ENCODE peak calls at places on chromosomes 11 and 22, in nine cellular contexts. F is tibial artery, L is MM.1S, Y is stomach, K is heart right ventricle, T is OCI-LY7, V is GM06990, Z is fibroblast of the aortic adventitia, O is lung. B is an unnamed sample.
A peak's percentile ranks its signal among the peaks of the same experiment; 100 is the strongest.

GRCh38 chr11:12377106-12377823 is at the start of gene PARVA:
- DNase-seq in F (peak; percentile 38), L (no peak), Y (peak; percentile 72), K (peak; percentile 76), T (no peak), V (no peak), Z (peak; percentile 82), O (peak; percentile 65), B (no peak)

GRCh38 chr11:36249271-36249670 is 40.0 kb downstream of the COMMD9 start:
- DNase-seq in F (no peak), L (no peak), Y (no peak), K (no peak), T (no peak), V (no peak), Z (peak; percentile 77), O (no peak), B (no peak)

GRCh38 chr11:1880746-1881441 is 10.8 kb downstream of the PRR33 start:
- DNase-seq in F (no peak), L (no peak), Y (no peak), K (no peak), T (no peak), V (no peak), Z (no peak), O (no peak), B (no peak)

GRCh38 chr11:131796089-131796488 is 425.7 kb downstream of the NTM start:
- DNase-seq in F (no peak), L (no peak), Y (no peak), K (no peak), T (no peak), V (no peak), Z (no peak), O (no peak), B (no peak)

GRCh38 chr11:58592760-58593472 is 14.1 kb downstream of the ZFP91 start:
- DNase-seq in F (no peak), L (peak; percentile 28), Y (no peak), K (no peak), T (no peak), V (no peak), Z (no peak), O (no peak), B (no peak)

GRCh38 chr11:14308114-14308896 is 50.7 kb downstream of the RRAS2 start:
- DNase-seq in F (no peak), L (peak; percentile 56), Y (no peak), K (no peak), T (peak; percentile 39), V (no peak), Z (peak; percentile 66), O (no peak), B (peak; percentile 26)

GRCh38 chr22:39839917-39840510 is 53.5 kb downstream of the ENTHD1 start:
- DNase-seq in F (no peak), L (no peak), Y (no peak), K (no peak), T (no peak), V (peak; percentile 66), Z (no peak), O (no peak), B (peak; percentile 28)

GRCh38 chr22:47437110-47437509 is 674.7 kb downstream of the TBC1D22A start:
- DNase-seq in F (no peak), L (no peak), Y (no peak), K (no peak), T (peak; percentile 21), V (no peak), Z (no peak), O (no peak), B (no peak)

GRCh38 chr11:73426184-73426845 is 50.1 kb downstream of the RELT start:
- DNase-seq in F (no peak), L (no peak), Y (no peak), K (no peak), T (no peak), V (no peak), Z (peak; percentile 68), O (no peak), B (no peak)

GRCh38 chr11:17277024-17277584 is 565 bp downstream of the NUCB2 start:
- DNase-seq in F (peak; percentile 20), L (peak; percentile 69), Y (no peak), K (no peak), T (peak; percentile 63), V (no peak), Z (peak; percentile 62), O (no peak), B (no peak)

GRCh38 chr22:29344137-29344536 is 28.6 kb upstream of the RASL10A start:
- DNase-seq in F (no peak), L (no peak), Y (peak; percentile 88), K (peak; percentile 68), T (no peak), V (no peak), Z (peak; percentile 91), O (peak; percentile 72), B (no peak)

GRCh38 chr22:26756675-26757293 is 99.4 kb downstream of the MIAT start:
- DNase-seq in F (peak; percentile 30), L (peak; percentile 33), Y (peak; percentile 59), K (peak; percentile 70), T (no peak), V (peak; percentile 56), Z (peak; percentile 47), O (no peak), B (peak; percentile 37)

GRCh38 chr22:44701824-44702478 is at the start of gene PRR5:
- DNase-seq in F (peak; percentile 61), L (no peak), Y (peak; percentile 87), K (peak; percentile 78), T (peak; percentile 78), V (peak; percentile 72), Z (peak; percentile 84), O (peak; percentile 75), B (peak; percentile 84)

GRCh38 chr11:59208956-59209355 is 3.8 kb downstream of the MPEG1 start:
- DNase-seq in F (no peak), L (no peak), Y (no peak), K (no peak), T (no peak), V (no peak), Z (no peak), O (no peak), B (no peak)

GRCh38 chr11:8807544-8808225 is 103.3 kb upstream of the AKIP1 start:
- DNase-seq in F (peak; percentile 61), L (no peak), Y (peak; percentile 46), K (no peak), T (no peak), V (no peak), Z (peak; percentile 92), O (no peak), B (no peak)
- H3K4me3 ChIP-seq in F (peak overlapping the region; percentile 71), L (no peak overlapping the region), Y (peak overlapping the region; percentile 60), K (peak overlapping the region; percentile 65), T (no peak overlapping the region), V (no peak overlapping the region), Z (peak overlapping the region; percentile 80), O (no peak overlapping the region), B (no peak overlapping the region)

GRCh38 chr11:48106166-48106565 is 110.4 kb upstream of the OR4B1 start:
- DNase-seq in F (no peak), L (peak; percentile 67), Y (no peak), K (no peak), T (peak; percentile 78), V (no peak), Z (no peak), O (no peak), B (no peak)

GRCh38 chr11:48105096-48105990 is 111.3 kb upstream of the OR4B1 start:
- DNase-seq in F (no peak), L (no peak), Y (no peak), K (no peak), T (peak; percentile 43), V (no peak), Z (no peak), O (no peak), B (no peak)

GRCh38 chr11:48101958-48102357 is 114.7 kb upstream of the OR4B1 start:
- DNase-seq in F (no peak), L (no peak), Y (no peak), K (no peak), T (no peak), V (no peak), Z (no peak), O (no peak), B (no peak)

GRCh38 chr11:48103621-48104561 is 112.7 kb upstream of the OR4B1 start:
- DNase-seq in F (no peak), L (no peak), Y (no peak), K (no peak), T (no peak), V (no peak), Z (no peak), O (no peak), B (no peak)

GRCh38 chr11:48104562-48104924 is 112.1 kb upstream of the OR4B1 start:
- DNase-seq in F (no peak), L (no peak), Y (no peak), K (no peak), T (no peak), V (no peak), Z (no peak), O (no peak), B (no peak)
- H3K4me3 ChIP-seq in F (no peak overlapping the region), L (no peak overlapping the region), Y (no peak overlapping the region), K (no peak overlapping the region), T (no peak overlapping the region), V (no peak overlapping the region), Z (no peak overlapping the region), O (no peak overlapping the region), B (no peak overlapping the region)

GRCh38 chr11:65578134-65578533 is 2.3 kb downstream of the EHBP1L1 start:
- DNase-seq in F (no peak), L (no peak), Y (no peak), K (no peak), T (no peak), V (no peak), Z (no peak), O (no peak), B (no peak)
- H3K4me3 ChIP-seq in F (peak overlapping the region; percentile 94), L (no peak overlapping the region), Y (peak overlapping the region; percentile 80), K (peak overlapping the region; percentile 79), T (no peak overlapping the region), V (peak overlapping the region; percentile 90), Z (peak overlapping the region; percentile 81), O (no peak overlapping the region), B (no peak overlapping the region)

GRCh38 chr22:25712661-25713400 is 29.2 kb upstream of the MYO18B start:
- DNase-seq in F (no peak), L (no peak), Y (no peak), K (no peak), T (no peak), V (no peak), Z (no peak), O (no peak), B (no peak)

GRCh38 chr22:25716637-25717036 is 25.4 kb upstream of the MYO18B start:
- DNase-seq in F (no peak), L (no peak), Y (no peak), K (no peak), T (no peak), V (no peak), Z (no peak), O (no peak), B (no peak)

GRCh38 chr22:25714070-25714469 is 27.9 kb upstream of the MYO18B start:
- DNase-seq in F (no peak), L (no peak), Y (no peak), K (no peak), T (no peak), V (no peak), Z (no peak), O (no peak), B (no peak)

GRCh38 chr22:25711491-25711890 is 30.5 kb upstream of the MYO18B start:
- DNase-seq in F (no peak), L (no peak), Y (no peak), K (no peak), T (no peak), V (no peak), Z (no peak), O (no peak), B (no peak)

DNA sequence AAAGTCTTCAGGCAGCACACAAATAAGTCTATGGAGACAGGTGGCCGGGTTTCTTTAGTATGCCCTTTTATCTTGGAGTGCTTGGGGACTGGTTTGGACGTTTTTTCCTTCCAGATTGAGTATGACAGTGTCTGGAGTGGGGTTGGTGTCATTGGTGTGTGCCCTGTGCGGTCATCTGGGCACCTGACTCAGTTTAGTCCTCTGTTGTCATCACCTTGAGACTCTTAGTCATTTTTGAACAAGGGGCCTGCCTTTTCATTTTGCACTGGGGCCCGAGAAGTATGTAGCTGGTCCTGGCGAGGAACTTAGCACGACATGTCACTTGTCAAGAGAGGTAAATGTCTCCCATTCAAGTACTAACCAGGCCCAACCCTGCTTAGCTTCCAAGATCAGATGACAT is 27.2 kb upstream of the MYO18B start:
- DNase-seq in F (no peak), L (no peak), Y (no peak), K (no peak), T (no peak), V (no peak), Z (no peak), O (no peak), B (no peak)
- H3K4me3 ChIP-seq in F (no peak overlapping the region), L (no peak overlapping the region), Y (no peak overlapping the region), K (no peak overlapping the region), T (no peak overlapping the region), V (no peak overlapping the region), Z (no peak overlapping the region), O (no peak overlapping the region), B (no peak overlapping the region)